ENCODE peak calls at places on chromosomes 3 and 15, in eight cellular contexts. B, I, O, H, K, Y, U and Q are unnamed samples.

GRCh38 chr3:112966633-112967032 is 8.3 kb downstream of the CD200R1 start:
- DNase-seq in K (no peak), H (no peak), B (no peak), I (no peak), O (no peak), Y (no peak), U (no peak), Q (no peak)

GRCh38 chr3:114722530-114722929 is 424.6 kb downstream of the ZBTB20 start:
- DNase-seq in K (no peak), H (no peak), B (no peak), U (no peak), Y (no peak), I (no peak), O (no peak), Q (no peak)

GRCh38 chr3:107928084-107928445 is 162.8 kb downstream of the CD47 start:
- DNase-seq in U (peak; percentile 22), O (peak; percentile 50), K (peak; percentile 11), B (peak; percentile 8), Y (no peak), I (no peak), H (peak; percentile 7), Q (no peak)

GRCh38 chr15:76799760-76800159 is 105.4 kb downstream of the SCAPER start:
- DNase-seq in K (no peak), B (peak; percentile 67), U (no peak), O (peak; percentile 80), H (no peak), Y (no peak), I (no peak), Q (no peak)

GRCh38 chr3:126654571-126655393 is at the start of gene TXNRD3:
- DNase-seq in I (peak; percentile 42), K (peak; percentile 85), U (peak; percentile 80), H (peak; percentile 82), Y (no peak), O (peak; percentile 62), B (peak; percentile 31), Q (peak; percentile 62)

GRCh38 chr3:114650808-114651207 is 357.0 kb downstream of the TIGIT start:
- DNase-seq in H (no peak), Y (no peak), U (no peak), I (peak; percentile 88), B (peak; percentile 54), K (no peak), O (peak; percentile 67), Q (no peak)

GRCh38 chr3:147797095-147797494 is 387.9 kb downstream of the ZIC1 start:
- DNase-seq in B (no peak), O (no peak), Y (no peak), K (no peak), H (no peak), U (no peak), I (no peak), Q (no peak)

GRCh38 chr15:60844431-60845174 is 365.7 kb upstream of the ICE2 start:
- DNase-seq in B (no peak), I (no peak), K (no peak), O (no peak), H (peak; percentile 82), Y (no peak), U (no peak), Q (no peak)

GRCh38 chr3:107881517-107881916 is 209.3 kb downstream of the CD47 start:
- DNase-seq in Y (no peak), U (no peak), I (no peak), H (no peak), B (no peak), O (no peak), K (no peak), Q (no peak)

GRCh38 chr15:47377465-47377864 is 339.8 kb upstream of the SEMA6D start:
- DNase-seq in O (no peak), K (no peak), U (no peak), H (no peak), Y (no peak), I (no peak), B (no peak), Q (no peak)

GRCh38 chr3:140497331-140497730 is 180.5 kb upstream of the TRIM42 start:
- DNase-seq in B (no peak), I (no peak), K (no peak), H (no peak), U (no peak), Y (no peak), O (no peak), Q (no peak)

GRCh38 chr3:54783611-54784010 is 144.2 kb downstream of the LRTM1 start:
- DNase-seq in Y (no peak), I (no peak), H (no peak), K (no peak), B (peak; percentile 14), U (no peak), O (peak; percentile 3), Q (no peak)

GRCh38 chr3:138370321-138370720 is 21.9 kb downstream of the MRAS start:
- DNase-seq in O (no peak), I (no peak), H (no peak), U (no peak), Y (no peak), K (no peak), B (no peak), Q (no peak)

GRCh38 chr3:171982829-171983228 is 56.5 kb upstream of the FNDC3B start:
- DNase-seq in B (peak; percentile 82), Y (no peak), K (no peak), U (no peak), I (no peak), H (no peak), O (peak; percentile 86), Q (no peak)

GRCh38 chr15:28185148-28185895 is 86.2 kb upstream of the OCA2 start:
- DNase-seq in H (no peak), K (peak; percentile 12), Y (no peak), B (no peak), I (no peak), O (no peak), U (no peak), Q (no peak)

GRCh38 chr15:81375461-81375860 is 1.4 kb upstream of the TMC3 start:
- DNase-seq in I (no peak), B (no peak), U (no peak), Y (no peak), K (no peak), O (no peak), H (no peak), Q (no peak)

GRCh38 chr3:165459111-165459510 is 262.9 kb upstream of the SLITRK3 start:
- DNase-seq in B (no peak), U (no peak), O (no peak), K (no peak), I (no peak), H (no peak), Y (no peak), Q (no peak)

GRCh38 chr15:25695875-25696760 is 167.0 kb downstream of the ATP10A start:
- DNase-seq in O (no peak), U (no peak), K (no peak), B (no peak), H (no peak), Y (no peak), I (no peak), Q (no peak)

GRCh38 chr15:89874926-89875564 is 18.7 kb downstream of the AP3S2 start:
- DNase-seq in H (peak; percentile 92), B (peak; percentile 52), O (peak; percentile 83), U (peak; percentile 80), Y (no peak), I (peak; percentile 43), K (peak; percentile 86), Q (peak; percentile 84)

GRCh38 chr3:178439504-178439903 is 96.7 kb upstream of the KCNMB2 start:
- DNase-seq in H (no peak), Y (no peak), B (peak; percentile 38), U (no peak), O (peak; percentile 77), K (peak; percentile 18), I (no peak), Q (no peak)

GRCh38 chr15:75143738-75144334 is 57.8 kb upstream of the C15orf39 start:
- DNase-seq in B (no peak), H (no peak), I (no peak), K (peak; percentile 12), U (no peak), O (peak; percentile 16), Y (no peak), Q (no peak)

GRCh38 chr3:58639001-58639400 is 27.6 kb downstream of the FAM3D start:
- DNase-seq in K (no peak), H (no peak), B (no peak), Y (no peak), O (no peak), I (no peak), U (no peak), Q (no peak)

GRCh38 chr15:40926659-40927496 is 2.3 kb upstream of the DLL4 start:
- DNase-seq in I (no peak), U (no peak), K (no peak), B (no peak), O (no peak), H (no peak), Y (no peak), Q (no peak)

GRCh38 chr3:45665101-45665572 is 24.1 kb upstream of the SACM1L start:
- DNase-seq in B (peak; percentile 39), K (peak; percentile 74), U (no peak), H (peak; percentile 70), Y (no peak), O (peak; percentile 61), I (peak; percentile 68), Q (peak; percentile 41)

GRCh38 chr3:158728851-158729250 is 3.4 kb downstream of the RARRES1 start:
- DNase-seq in H (no peak), O (peak; percentile 35), B (no peak), K (no peak), U (no peak), I (no peak), Y (no peak), Q (no peak)
- TF ChIP-seq CTCF in H (no peak), O (no peak), B (no peak), K (no peak), U (no peak), I (no peak), Y (no peak), Q (no peak)

GRCh38 chr15:52568569-52569243 is at the start of gene ARPP19:
- DNase-seq in I (peak; percentile 95), O (peak; percentile 89), H (peak; percentile 90), B (peak; percentile 84), K (peak; percentile 95), U (peak; percentile 88), Y (peak; percentile 81), Q (peak; percentile 90)
- TF ChIP-seq CTCF in I (no peak), O (no peak), H (no peak), B (peak; percentile 47), K (peak; percentile 15), U (no peak), Y (no peak), Q (peak; percentile 42)

GRCh38 chr3:94739420-94739819 is 676.6 kb downstream of the NSUN3 start:
- DNase-seq in K (no peak), I (no peak), Y (no peak), U (no peak), B (no peak), H (no peak), O (no peak), Q (no peak)
- TF ChIP-seq CTCF in K (no peak), I (no peak), Y (no peak), U (no peak), B (no peak), H (no peak), O (no peak), Q (no peak)

DNA sequence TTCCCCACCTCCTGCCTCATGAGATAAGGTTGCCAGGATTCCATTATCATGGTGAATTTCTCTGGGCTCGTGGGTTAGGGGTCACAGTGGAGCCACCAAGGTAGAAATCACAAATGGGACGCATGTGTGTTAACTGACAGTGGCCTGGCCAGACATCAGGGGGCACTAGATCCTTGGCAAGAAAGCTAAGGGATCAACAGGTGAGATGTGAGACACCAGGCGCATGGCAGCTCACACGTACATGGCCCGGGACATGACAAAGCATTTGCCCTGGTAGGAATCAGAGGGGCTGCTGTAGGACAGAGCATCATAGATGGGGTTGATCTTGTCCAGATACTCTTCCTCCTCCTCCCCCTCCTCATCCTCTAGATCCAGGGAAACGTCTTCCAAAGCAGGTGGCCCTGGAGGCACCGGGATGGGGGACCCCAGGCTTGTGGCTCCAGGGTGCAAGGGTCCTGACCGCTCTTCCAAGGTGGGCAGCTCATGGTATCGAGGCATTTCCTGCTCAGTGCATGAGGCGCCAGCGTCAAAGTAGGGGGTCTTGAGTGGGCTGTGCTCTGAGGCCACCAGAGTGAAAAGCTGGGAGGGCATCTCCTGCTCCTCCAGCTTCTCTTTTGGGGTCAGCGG is 24.6 kb downstream of the ZBED2 start:
- DNase-seq in H (no peak), Y (no peak), B (no peak), I (no peak), U (no peak), O (no peak), K (no peak), Q (no peak)
- TF ChIP-seq CTCF in H (no peak), Y (no peak), B (no peak), I (no peak), U (no peak), O (no peak), K (no peak), Q (no peak)